ENCODE peak calls at places on chromosomes 5 and 9, in seven cellular contexts. H, I, L, Z, V, T and F are unnamed samples.

GRCh38 chr5:125326114-125326513 is 579.7 kb upstream of the ZNF608 start:
- DNase-seq in I (no peak), H (no peak), T (no peak), L (peak; percentile 81), Z (peak; percentile 31), V (peak; percentile 36), F (no peak)

GRCh38 chr5:128674837-128675446 is 136.9 kb upstream of the FBN2 start:
- DNase-seq in I (no peak), V (no peak), L (peak; percentile 83), Z (no peak), T (peak; percentile 14), H (peak; percentile 53), F (no peak)

GRCh38 chr5:5980601-5981000 is 397.7 kb downstream of the MED10 start:
- DNase-seq in Z (no peak), H (no peak), I (no peak), V (no peak), L (no peak), T (no peak), F (no peak)

GRCh38 chr9:79686381-79687130 is 114.8 kb downstream of the TLE4 start:
- DNase-seq in L (peak; percentile 56), Z (no peak), I (no peak), T (no peak), V (no peak), H (no peak), F (no peak)

GRCh38 chr9:70049672-70050271 is 6.1 kb downstream of the MAMDC2 start:
- DNase-seq in Z (peak; percentile 78), I (peak; percentile 50), L (peak; percentile 83), V (peak; percentile 59), T (no peak), H (no peak), F (peak; percentile 87)

GRCh38 chr9:98657897-98658296 is 50.8 kb downstream of the GABBR2 start:
- DNase-seq in Z (no peak), H (no peak), I (no peak), L (peak; percentile 11), T (no peak), V (no peak), F (no peak)

GRCh38 chr9:20504930-20505329 is 117.4 kb downstream of the MLLT3 start:
- DNase-seq in T (no peak), L (no peak), Z (no peak), V (no peak), H (no peak), I (no peak), F (no peak)

GRCh38 chr5:148145916-148146315 is 22.4 kb upstream of the SPINK14 start:
- DNase-seq in I (no peak), H (peak; percentile 71), Z (peak; percentile 7), L (peak; percentile 6), V (peak; percentile 62), T (peak; percentile 77), F (no peak)

GRCh38 chr9:28941856-28942255 is 1368.6 kb upstream of the C9orf72 start:
- DNase-seq in Z (no peak), I (no peak), V (no peak), L (no peak), H (no peak), T (no peak), F (no peak)

GRCh38 chr5:158287643-158288228 is 428.8 kb upstream of the CLINT1 start:
- DNase-seq in V (no peak), I (no peak), L (peak; percentile 58), T (no peak), Z (no peak), H (no peak), F (peak; percentile 10)

GRCh38 chr9:89916001-89916635 is 311.3 kb downstream of the GADD45G start:
- DNase-seq in I (no peak), H (no peak), V (no peak), T (no peak), L (no peak), Z (no peak), F (no peak)

GRCh38 chr9:3848445-3849114 is 322.8 kb upstream of the RFX3 start:
- DNase-seq in H (peak; percentile 39), Z (no peak), V (no peak), L (peak; percentile 29), T (peak; percentile 4), I (no peak), F (no peak)

GRCh38 chr9:12363439-12363838 is 329.7 kb upstream of the TYRP1 start:
- DNase-seq in L (no peak), H (no peak), V (no peak), Z (no peak), I (no peak), T (no peak), F (no peak)

GRCh38 chr5:153441997-153442396 is 48.5 kb upstream of the GRIA1 start:
- DNase-seq in T (no peak), Z (no peak), I (no peak), H (no peak), V (no peak), L (no peak), F (no peak)

GRCh38 chr9:126722252-126722921 is 82.5 kb upstream of the ZBTB43 start:
- DNase-seq in Z (peak; percentile 76), T (no peak), V (peak; percentile 85), I (peak; percentile 92), H (peak; percentile 84), L (peak; percentile 82), F (peak; percentile 43)

GRCh38 chr5:39714036-39714698 is 289.4 kb upstream of the DAB2 start:
- DNase-seq in T (peak; percentile 41), V (no peak), Z (peak; percentile 14), L (peak; percentile 85), H (peak; percentile 43), I (no peak), F (no peak)

GRCh38 chr9:14096182-14096922 is 217.6 kb downstream of the NFIB start:
- DNase-seq in V (no peak), T (no peak), L (peak; percentile 88), I (no peak), Z (peak; percentile 53), H (no peak), F (no peak)

GRCh38 chr5:1129725-1130082 is 17.8 kb upstream of the SLC12A7 start:
- DNase-seq in L (no peak), H (no peak), V (peak; percentile 64), T (no peak), Z (no peak), I (no peak), F (no peak)

GRCh38 chr9:37938121-37938906 is 34.4 kb upstream of the SLC25A51 start:
- DNase-seq in L (peak; percentile 75), T (no peak), I (peak; percentile 18), V (no peak), H (no peak), Z (peak; percentile 38), F (no peak)

GRCh38 chr5:133967124-133967523 is 1.3 kb downstream of the C5orf15 start:
- DNase-seq in I (no peak), T (no peak), Z (no peak), H (no peak), V (no peak), L (peak; percentile 36), F (no peak)

GRCh38 chr9:69678843-69679538 is 6.8 kb upstream of the APBA1 start:
- DNase-seq in T (no peak), I (no peak), Z (no peak), V (no peak), L (no peak), H (no peak), F (no peak)

DNA sequence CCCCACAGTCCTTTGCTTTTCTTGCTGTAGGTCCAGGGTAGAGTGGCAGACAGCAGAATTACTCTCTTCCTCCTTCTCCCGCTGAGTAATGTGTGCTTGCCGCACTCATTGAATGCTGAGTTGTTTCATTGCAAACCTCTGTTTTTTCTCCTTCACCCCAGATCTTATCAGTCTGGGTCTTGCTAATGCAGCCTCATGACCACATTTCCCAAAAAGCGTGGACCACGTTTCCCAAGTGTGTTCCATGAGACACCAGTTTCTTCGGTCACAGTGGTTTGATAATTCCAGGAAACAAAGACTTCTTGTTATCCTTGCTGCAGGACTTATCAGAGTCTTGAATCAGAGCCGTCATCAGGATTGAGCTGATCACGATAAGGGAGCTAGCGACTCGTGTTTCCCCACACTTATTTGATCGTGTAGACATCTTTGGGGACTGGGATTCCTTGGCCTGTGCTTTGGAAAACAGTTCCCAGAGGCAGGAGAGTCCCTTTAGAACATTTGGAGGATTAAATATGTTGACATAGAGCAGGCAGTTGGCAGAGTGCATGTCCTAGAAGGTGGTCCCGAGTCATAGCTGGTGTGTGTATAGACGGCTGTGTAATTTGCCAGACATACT is 4.4 kb downstream of the LRRC8A start:
- DNase-seq in Z (no peak), L (no peak), H (no peak), V (no peak), T (no peak), I (no peak), F (no peak)
- H3K36me3 ChIP-seq in Z (peaks cover 43% of the 10 kb centered on the region), L (peaks cover 22% of the 10 kb centered on the region), H (peaks cover 2% of the 10 kb centered on the region), V (peaks cover 5% of the 10 kb centered on the region), T (peaks cover 46% of the 10 kb centered on the region), I (peaks cover 42% of the 10 kb centered on the region), F (no peaks in the 10 kb centered on the region)

DNA sequence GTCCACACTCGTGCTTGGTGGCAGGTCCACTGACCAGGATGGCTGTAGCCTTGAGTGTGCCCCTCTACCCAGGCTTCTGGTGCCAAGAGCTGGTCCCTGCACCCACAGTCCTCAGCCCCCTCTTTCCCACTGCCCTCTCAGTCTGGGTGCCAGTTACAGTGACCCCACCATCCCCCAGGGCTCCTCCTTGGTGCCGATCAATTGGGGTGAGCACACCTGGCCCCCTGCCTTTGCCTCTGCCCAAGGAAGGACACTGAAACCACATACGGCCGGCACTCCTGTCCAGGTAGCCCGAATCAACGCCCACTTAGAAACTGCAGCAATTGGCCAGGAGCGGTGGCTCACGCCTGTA is 18.5 kb upstream of the QRFP start:
- DNase-seq in T (no peak), L (no peak), H (no peak), Z (no peak), I (no peak), V (no peak), F (no peak)
- H3K27me3 ChIP-seq in T (peaks cover 33% of the 10 kb centered on the region), L (peaks cover 30% of the 10 kb centered on the region), H (no peaks in the 10 kb centered on the region), Z (no peaks in the 10 kb centered on the region), I (peaks cover 5% of the 10 kb centered on the region), V (no peaks in the 10 kb centered on the region), F (no peaks in the 10 kb centered on the region)

GRCh38 chr5:139443766-139444473 is 4.6 kb upstream of the DNAJC18 start:
- DNase-seq in I (no peak), V (no peak), T (no peak), Z (no peak), H (no peak), L (peak; percentile 47), F (no peak)

GRCh38 chr5:139438707-139439012 is 665 bp downstream of the DNAJC18 start:
- DNase-seq in Z (no peak), T (no peak), L (no peak), H (no peak), I (no peak), V (no peak), F (no peak)

GRCh38 chr5:139435676-139436075 is 3.6 kb downstream of the DNAJC18 start:
- DNase-seq in I (no peak), V (no peak), Z (no peak), L (no peak), H (no peak), T (no peak), F (no peak)

GRCh38 chr5:139439013-139439903 is at the start of gene DNAJC18:
- DNase-seq in V (peak; percentile 91), H (peak; percentile 94), T (peak; percentile 81), I (peak; percentile 97), Z (peak; percentile 94), L (peak; percentile 97), F (peak; percentile 95)
- H3K4me3 ChIP-seq in V (peak within 1 kb of the TSS; percentile 57), H (peak within 1 kb of the TSS; percentile 94), T (peak within 1 kb of the TSS; percentile 89), I (peak within 1 kb of the TSS; percentile 83), Z (peak within 1 kb of the TSS; percentile 72), L (peak within 1 kb of the TSS; percentile 97), F (peak within 1 kb of the TSS; percentile 83)

DNA sequence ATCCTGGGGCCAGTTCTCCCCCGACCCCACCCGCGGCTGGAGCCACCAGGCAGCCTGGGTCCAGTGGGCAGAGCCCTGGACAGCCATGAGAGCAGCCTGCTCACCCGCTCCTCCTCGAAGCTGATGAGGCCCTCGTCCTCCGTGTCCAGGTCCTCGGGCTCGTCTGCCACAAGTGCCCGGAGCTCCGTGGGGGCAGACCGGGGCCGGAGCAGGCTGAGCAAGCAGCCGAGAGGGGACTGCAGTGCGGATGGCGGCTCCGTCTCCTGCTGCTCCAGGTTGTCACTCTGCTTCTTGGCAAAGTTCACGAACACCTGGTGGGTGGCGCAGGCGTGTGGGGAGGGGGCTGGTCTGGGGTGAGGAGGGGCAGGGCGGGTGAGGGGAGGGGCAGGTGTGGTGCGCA is 11.9 kb upstream of the CLIC3 start:
- DNase-seq in L (no peak), Z (no peak), H (no peak), I (no peak), T (no peak), V (no peak), F (no peak)
- H3K36me3 ChIP-seq in L (peaks cover 9% of the 10 kb centered on the region), Z (peaks cover 43% of the 10 kb centered on the region), H (no peaks in the 10 kb centered on the region), I (peaks cover 20% of the 10 kb centered on the region), T (no peaks in the 10 kb centered on the region), V (peaks cover 6% of the 10 kb centered on the region), F (no peaks in the 10 kb centered on the region)